ENCODE peak calls at places on chromosome 14, in five cellular contexts. Y is HCT116, J is K562, A is A549, X is SK-N-SH. I is an unnamed sample.

GRCh38 chr14:51495319-51495718 is 156.4 kb upstream of the FRMD6 start:
- DNase-seq in X (no peak), Y (no peak), A (no peak), J (no peak), I (no peak)

GRCh38 chr14:101581806-101582205 is 20.5 kb downstream of the DIO3 start:
- DNase-seq in X (no peak), A (no peak), J (no peak), Y (no peak), I (no peak)

GRCh38 chr14:37600880-37601741 is 5.7 kb downstream of the TTC6 start:
- DNase-seq in A (no peak), X (no peak), Y (no peak), J (no peak), I (no peak)

GRCh38 chr14:104774453-104775072 is 21.0 kb downstream of the AKT1 start:
- DNase-seq in A (no peak), J (no peak), Y (no peak), X (no peak), I (no peak)

GRCh38 chr14:71733210-71733883 is 198.9 kb upstream of the RGS6 start:
- DNase-seq in Y (no peak), X (no peak), A (no peak), J (no peak), I (no peak)

GRCh38 chr14:55301722-55302121 is 30.5 kb downstream of the FBXO34 start:
- DNase-seq in X (peak; percentile 31), Y (no peak), J (peak; percentile 24), A (peak; percentile 12), I (no peak)

GRCh38 chr14:92470215-92470614 is 43.4 kb upstream of the RIN3 start:
- DNase-seq in A (peak; percentile 50), J (no peak), Y (no peak), X (no peak), I (no peak)

GRCh38 chr14:55572578-55572977 is 7.4 kb upstream of the KTN1 start:
- DNase-seq in A (no peak), J (peak; percentile 24), Y (no peak), X (peak; percentile 41), I (no peak)

GRCh38 chr14:81276699-81277069 is 55.9 kb upstream of the GTF2A1 start:
- DNase-seq in J (no peak), X (no peak), Y (no peak), A (no peak), I (no peak)

GRCh38 chr14:75879031-75879430 is 102.8 kb downstream of the TGFB3 start:
- DNase-seq in J (no peak), X (no peak), A (peak; percentile 27), Y (no peak), I (no peak)

GRCh38 chr14:101559624-101560533 is 1.4 kb upstream of the DIO3 start:
- DNase-seq in X (peak; percentile 91), J (no peak), A (no peak), Y (no peak), I (no peak)

GRCh38 chr14:102903889-102904512 is 18.5 kb upstream of the AMN start:
- DNase-seq in J (no peak), A (no peak), Y (no peak), X (no peak), I (no peak)

GRCh38 chr14:77027538-77028383 is 747 bp downstream of the IRF2BPL start:
- DNase-seq in A (peak; percentile 81), X (peak; percentile 82), J (peak; percentile 79), Y (no peak), I (no peak)

GRCh38 chr14:22460461-22461195 is 128.4 kb downstream of the DAD1 start:
- DNase-seq in A (no peak), J (peak; percentile 35), Y (no peak), X (no peak), I (no peak)

GRCh38 chr14:63383776-63384367 is 65.1 kb upstream of the GPHB5 start:
- DNase-seq in X (no peak), J (no peak), Y (no peak), A (no peak), I (peak; percentile 17)

GRCh38 chr14:103139371-103140016 is 16.2 kb downstream of the TNFAIP2 start:
- DNase-seq in Y (no peak), A (no peak), X (no peak), J (no peak), I (no peak)

GRCh38 chr14:24395609-24396580 is 2.9 kb upstream of the NYNRIN start:
- DNase-seq in J (no peak), A (no peak), X (no peak), Y (no peak), I (no peak)

GRCh38 chr14:24196071-24197061 is 1.1 kb upstream of the TM9SF1 start:
- DNase-seq in A (peak; percentile 27), J (peak; percentile 27), Y (no peak), X (no peak), I (peak; percentile 36)

GRCh38 chr14:21680072-21680471 is 6.5 kb upstream of the OR4E1 start:
- DNase-seq in A (no peak), J (no peak), Y (no peak), X (no peak), I (no peak)

GRCh38 chr14:68619805-68620574 is 172.9 kb downstream of the ZFP36L1 start:
- DNase-seq in Y (peak; percentile 71), J (peak; percentile 86), X (no peak), A (peak; percentile 42), I (no peak)

GRCh38 chr14:92613008-92613658 is 99.6 kb downstream of the RIN3 start:
- DNase-seq in X (peak; percentile 59), Y (no peak), A (peak; percentile 47), J (peak; percentile 32), I (no peak)

GRCh38 chr14:69318241-69318640 is 58.3 kb downstream of the GALNT16 start:
- DNase-seq in A (no peak), Y (no peak), X (no peak), J (no peak), I (no peak)

GRCh38 chr14:104950021-104950420 is 25.3 kb downstream of the PLD4 start:
- DNase-seq in Y (no peak), A (no peak), J (no peak), X (no peak), I (no peak)

GRCh38 chr14:94110552-94111181 is at the start of gene IFI27:
- DNase-seq in Y (no peak), A (no peak), X (no peak), J (peak; percentile 48), I (no peak)

GRCh38 chr14:65745396-65746190 is 333.1 kb downstream of the FUT8 start:
- DNase-seq in J (no peak), Y (no peak), A (no peak), X (no peak), I (no peak)

GRCh38 chr14:65792208-65792905 is 379.8 kb downstream of the FUT8 start:
- DNase-seq in Y (peak; percentile 6), J (no peak), X (peak; percentile 11), A (peak; percentile 31), I (no peak)

GRCh38 chr14:57851354-57851753 is 14.5 kb downstream of the SLC35F4 start:
- DNase-seq in X (no peak), J (no peak), A (no peak), Y (no peak), I (no peak)

GRCh38 chr14:67636361-67636919 is 16.7 kb downstream of the ARG2 start:
- DNase-seq in A (no peak), X (no peak), J (peak; percentile 69), Y (no peak), I (peak; percentile 39)

GRCh38 chr14:55599250-55599879 is 19.4 kb downstream of the KTN1 start:
- DNase-seq in A (peak; percentile 90), Y (peak; percentile 75), J (no peak), X (no peak), I (no peak)

GRCh38 chr14:99728981-99729451 is 44.9 kb downstream of the CYP46A1 start:
- DNase-seq in A (no peak), Y (no peak), X (no peak), J (no peak), I (no peak)

GRCh38 chr14:52279405-52279804 is 11.9 kb downstream of the PTGDR start:
- DNase-seq in X (no peak), Y (no peak), A (peak; percentile 55), J (no peak), I (no peak)

GRCh38 chr14:67510836-67511235 is 22.3 kb upstream of the PLEKHH1 start:
- DNase-seq in X (no peak), A (no peak), Y (no peak), J (no peak), I (no peak)

GRCh38 chr14:66069830-66070541 is 416.2 kb upstream of the CCDC196 start:
- DNase-seq in Y (no peak), X (no peak), J (no peak), A (no peak), I (no peak)

GRCh38 chr14:96960598-96961116 is 163.5 kb downstream of the VRK1 start:
- DNase-seq in J (no peak), Y (no peak), X (no peak), A (no peak), I (no peak)

GRCh38 chr14:98951521-98952152 is 320.4 kb downstream of the BCL11B start:
- DNase-seq in X (no peak), Y (no peak), A (no peak), J (no peak), I (no peak)

GRCh38 chr14:22545842-22546721 is 42.9 kb downstream of the DAD1 start:
- DNase-seq in J (no peak), X (no peak), A (no peak), Y (no peak), I (no peak)

GRCh38 chr14:93114713-93115068 is 1.0 kb downstream of the ITPK1 start:
- DNase-seq in A (no peak), X (no peak), J (no peak), Y (no peak), I (no peak)

GRCh38 chr14:93536945-93537344 is 106.2 kb downstream of the UNC79 start:
- DNase-seq in J (no peak), X (peak; percentile 43), Y (peak; percentile 21), A (peak; percentile 6), I (no peak)

GRCh38 chr14:101407328-101407727 is 154.0 kb upstream of the DIO3 start:
- DNase-seq in X (no peak), A (no peak), J (no peak), Y (no peak), I (no peak)

DNA sequence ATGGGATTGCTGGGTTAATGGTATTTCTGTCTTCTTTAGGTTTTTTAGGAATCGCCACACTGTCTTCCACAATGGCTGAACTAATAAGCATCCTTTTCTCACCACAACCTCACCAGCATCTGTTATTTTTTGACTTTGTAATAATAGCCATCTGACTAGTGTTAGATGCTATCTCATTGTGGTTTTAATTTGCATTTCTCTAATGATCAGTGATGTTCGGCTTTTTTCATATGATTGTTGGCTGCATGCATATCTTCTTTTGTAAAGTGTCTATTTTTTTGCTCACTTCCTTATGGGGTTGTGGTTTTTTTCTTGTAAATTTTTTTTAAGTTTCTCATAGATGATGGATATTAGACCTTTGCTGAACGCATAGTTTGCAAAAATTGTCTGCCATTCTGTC is 377.9 kb downstream of the GALC start:
- DNase-seq in X (no peak), A (no peak), Y (no peak), J (no peak), I (no peak)
- TF ChIP-seq RAD21 in X (no peak), A (no peak), Y (no peak), J (no peak), I (no peak)

GRCh38 chr14:54169254-54169924 is 212.8 kb upstream of the BMP4 start:
- DNase-seq in J (no peak), A (no peak), X (no peak), Y (peak; percentile 71), I (no peak)
- TF ChIP-seq RAD21 in J (no peak), A (no peak), X (no peak), Y (peak; percentile 48), I (no peak)

GRCh38 chr14:60653388-60653690 is 4.1 kb upstream of the SIX1 start:
- DNase-seq in A (no peak), Y (no peak), X (peak; percentile 41), J (no peak), I (no peak)
- TF ChIP-seq RAD21 in A (no peak), Y (no peak), X (no peak), J (no peak), I (no peak)

GRCh38 chr14:20501346-20501745 is 4.0 kb upstream of the RNASE10 start:
- DNase-seq in Y (no peak), X (no peak), A (peak; percentile 10), J (no peak), I (no peak)
- TF ChIP-seq RAD21 in Y (no peak), X (no peak), A (no peak), J (no peak), I (no peak)

I was measured in GM12878.